ENCODE peak calls at places on chromosomes 4 and X, in eight cellular contexts. E, U, Y, H, L, T, B and S are unnamed samples.

GRCh38 chrX:121084903-121085611 is 37.6 kb downstream of the GLUD2 start:
- DNase-seq in E (no peak), U (no peak), Y (no peak), H (no peak), L (no peak), T (no peak), B (no peak), S (no peak)

GRCh38 chr4:113784497-113785254 is 23.1 kb upstream of the CAMK2D start:
- DNase-seq in E (no peak), U (no peak), Y (peak; percentile 99), H (peak; percentile 37), L (no peak), T (no peak), B (no peak), S (no peak)

GRCh38 chrX:23953908-23954269 is 46.1 kb downstream of the CXorf58 start:
- DNase-seq in E (no peak), U (no peak), Y (no peak), H (no peak), L (peak; percentile 56), T (no peak), B (no peak), S (no peak)

GRCh38 chr4:36549256-36549655 is 267.8 kb downstream of the DTHD1 start:
- DNase-seq in E (no peak), U (no peak), Y (no peak), H (no peak), L (no peak), T (no peak), B (no peak), S (no peak)

GRCh38 chrX:68490644-68491043 is 8.2 kb upstream of the YIPF6 start:
- DNase-seq in E (no peak), U (no peak), Y (no peak), H (no peak), L (no peak), T (no peak), B (no peak), S (no peak)

GRCh38 chr4:166014411-166014810 is 141.4 kb downstream of the TLL1 start:
- DNase-seq in E (no peak), U (no peak), Y (peak; percentile 22), H (no peak), L (no peak), T (no peak), B (no peak), S (no peak)

GRCh38 chr4:38313999-38314561 is 349.9 kb upstream of the KLF3 start:
- DNase-seq in E (no peak), U (no peak), Y (peak; percentile 65), H (no peak), L (peak; percentile 57), T (no peak), B (no peak), S (peak; percentile 61)

GRCh38 chrX:136275553-136275952 is 24.4 kb upstream of the MAP7D3 start:
- DNase-seq in E (no peak), U (no peak), Y (no peak), H (no peak), L (no peak), T (no peak), B (no peak), S (no peak)

GRCh38 chrX:135383249-135383648 is 38.5 kb upstream of the SMIM10L2A start:
- DNase-seq in E (no peak), U (no peak), Y (no peak), H (no peak), L (peak; percentile 61), T (no peak), B (no peak), S (no peak)

GRCh38 chr4:58760100-58760499 is 1649.9 kb upstream of the IGFBP7 start:
- DNase-seq in E (no peak), U (no peak), Y (no peak), H (no peak), L (no peak), T (no peak), B (no peak), S (no peak)

GRCh38 chr4:81118086-81118485 is 87.6 kb downstream of the BMP3 start:
- DNase-seq in E (no peak), U (no peak), Y (no peak), H (no peak), L (no peak), T (no peak), B (no peak), S (no peak)

GRCh38 chr4:115353370-115353769 is 239.9 kb upstream of the NDST4 start:
- DNase-seq in E (no peak), U (no peak), Y (no peak), H (no peak), L (no peak), T (no peak), B (no peak), S (no peak)

GRCh38 chr4:113325876-113326615 is 276.6 kb downstream of the ANK2 start:
- DNase-seq in E (no peak), U (no peak), Y (no peak), H (no peak), L (no peak), T (no peak), B (no peak), S (no peak)

GRCh38 chr4:45100936-45101818 is 374.8 kb upstream of the GNPDA2 start:
- DNase-seq in E (no peak), U (no peak), Y (peak; percentile 11), H (peak; percentile 14), L (no peak), T (no peak), B (no peak), S (no peak)

GRCh38 chr4:54971474-54971950 is 153.9 kb downstream of the KDR start:
- DNase-seq in E (no peak), U (no peak), Y (peak; percentile 37), H (peak; percentile 58), L (peak; percentile 61), T (peak; percentile 13), B (no peak), S (no peak)

GRCh38 chr4:35087216-35087615 is 1157.1 kb downstream of the ARAP2 start:
- DNase-seq in E (no peak), U (no peak), Y (no peak), H (no peak), L (no peak), T (no peak), B (no peak), S (no peak)